ENCODE peak calls at places on chromosome 2, in six cellular contexts. X, J, M, C, R and V are unnamed samples. For H3K4me1 and H3K9me3, the result is how much of the 10 kb centered on the place peaks cover.

GRCh38 chr2:211175956-211176355 is 619.6 kb downstream of the CPS1 start:
- DNase-seq in M (no peak), J (no peak), C (no peak), R (no peak), X (no peak), V (no peak)

GRCh38 chr2:179900655-179901054 is 39.2 kb upstream of the ZNF385B start:
- DNase-seq in J (no peak), M (no peak), R (no peak), X (no peak), C (no peak), V (no peak)

GRCh38 chr2:96916156-96917007 is 46.5 kb upstream of the SEMA4C start:
- DNase-seq in X (no peak), M (no peak), R (no peak), J (no peak), C (no peak), V (no peak)

GRCh38 chr2:2974982-2975381 is 402.6 kb downstream of the EIPR1 start:
- DNase-seq in X (no peak), R (no peak), M (no peak), C (no peak), J (no peak), V (no peak)

GRCh38 chr2:74747411-74748080 is 86.4 kb upstream of the HK2 start:
- DNase-seq in X (no peak), M (no peak), R (no peak), J (peak), C (no peak), V (no peak)

GRCh38 chr2:104487381-104487780 is 366.5 kb upstream of the POU3F3 start:
- DNase-seq in R (no peak), M (no peak), C (no peak), J (peak), X (no peak), V (no peak)

GRCh38 chr2:189261431-189261841 is 81.9 kb upstream of the COL5A2 start:
- DNase-seq in R (no peak), C (no peak), J (peak), X (no peak), M (no peak), V (no peak)

GRCh38 chr2:127612111-127612822 is 33.7 kb upstream of the GPR17 start:
- DNase-seq in X (no peak), R (no peak), C (no peak), M (no peak), J (no peak), V (peak)

GRCh38 chr2:142124706-142125105 is 6.1 kb downstream of the LRP1B start:
- DNase-seq in R (no peak), M (no peak), X (no peak), C (no peak), J (no peak), V (no peak)

GRCh38 chr2:168935810-168936581 is 34.9 kb downstream of the G6PC2 start:
- DNase-seq in M (no peak), X (no peak), C (no peak), J (peak), R (no peak), V (no peak)

GRCh38 chr2:231545105-231545902 is 15.1 kb upstream of the NMUR1 start:
- DNase-seq in J (no peak), X (no peak), R (peak), M (peak), C (peak), V (peak)

GRCh38 chr2:114006460-114006859 is 116.6 kb downstream of the ACTR3 start:
- DNase-seq in M (no peak), X (no peak), J (no peak), R (no peak), C (no peak), V (no peak)

GRCh38 chr2:42962521-42962953 is 170.2 kb upstream of the HAAO start:
- DNase-seq in J (peak), X (peak), C (no peak), R (no peak), M (no peak), V (no peak)

GRCh38 chr2:85920810-85921545 is 32.2 kb upstream of the ST3GAL5 start:
- DNase-seq in J (peak), R (no peak), M (peak), C (no peak), X (no peak), V (no peak)

GRCh38 chr2:219506153-219506801 is 7.6 kb downstream of the GMPPA start:
- DNase-seq in M (no peak), R (no peak), X (no peak), J (no peak), C (no peak), V (no peak)

GRCh38 chr2:42905341-42906114 is 113.1 kb upstream of the HAAO start:
- DNase-seq in M (no peak), X (no peak), J (peak), R (no peak), C (no peak), V (no peak)

GRCh38 chr2:71614976-71615768 is 161.8 kb downstream of the DYSF start:
- DNase-seq in C (peak), J (peak), R (no peak), X (peak), M (peak), V (peak)

GRCh38 chr2:70684846-70685622 is 83.0 kb downstream of the ADD2 start:
- DNase-seq in X (no peak), R (no peak), M (no peak), C (no peak), J (no peak), V (no peak)

GRCh38 chr2:11236335-11236734 is 81.1 kb downstream of the SLC66A3 start:
- DNase-seq in R (no peak), M (no peak), X (no peak), C (no peak), J (no peak), V (no peak)

GRCh38 chr2:48395658-48396057 is 134.3 kb upstream of the STON1 start:
- DNase-seq in R (no peak), C (no peak), J (no peak), X (no peak), M (no peak), V (no peak)

GRCh38 chr2:57906152-57906732 is 140.4 kb upstream of the VRK2 start:
- DNase-seq in M (no peak), R (no peak), C (no peak), X (no peak), J (peak), V (no peak)

GRCh38 chr2:170736628-170737027 is 21.5 kb downstream of the SP5 start:
- DNase-seq in J (no peak), C (no peak), X (no peak), R (no peak), M (no peak), V (no peak)

GRCh38 chr2:20381457-20381856 is 30.8 kb upstream of the PUM2 start:
- DNase-seq in X (no peak), J (peak), M (no peak), R (no peak), C (no peak), V (no peak)

GRCh38 chr2:112256654-112257053 is 1.8 kb upstream of the ZC3H8 start:
- DNase-seq in X (no peak), R (no peak), J (no peak), M (no peak), C (no peak), V (no peak)

GRCh38 chr2:197633109-197633657 is 42.2 kb downstream of the RFTN2 start:
- DNase-seq in C (no peak), J (peak), R (no peak), X (no peak), M (no peak), V (no peak)

GRCh38 chr2:20165677-20166509 is 59.0 kb downstream of the SDC1 start:
- DNase-seq in R (no peak), M (no peak), J (no peak), X (no peak), C (no peak), V (no peak)

DNA sequence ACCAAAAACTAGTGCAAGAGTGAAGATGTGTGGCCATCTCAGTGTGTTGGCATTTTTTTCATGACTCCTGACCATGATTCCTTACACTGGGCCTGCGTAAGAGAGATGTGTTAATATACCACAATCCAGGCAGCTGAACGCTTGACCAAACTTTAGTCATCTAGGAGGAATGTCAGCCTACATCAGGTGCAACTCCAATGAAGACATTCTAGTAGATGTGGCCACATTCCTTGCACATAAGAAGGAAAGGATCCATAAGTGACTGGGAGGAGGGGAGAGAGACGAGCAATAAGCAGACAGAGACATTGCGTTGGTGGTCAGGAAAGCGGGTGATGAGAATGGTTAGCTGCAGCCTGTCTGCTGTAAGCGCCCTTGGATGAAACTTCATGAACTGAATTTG is 42.6 kb downstream of the CYRIA start:
- DNase-seq in C (no peak), J (peak), R (no peak), X (no peak), M (no peak), V (no peak)
- H3K4me1 ChIP-seq in C (under half), J (under half), R (under half), X (under half), M (half or more), V (half or more)

DNA sequence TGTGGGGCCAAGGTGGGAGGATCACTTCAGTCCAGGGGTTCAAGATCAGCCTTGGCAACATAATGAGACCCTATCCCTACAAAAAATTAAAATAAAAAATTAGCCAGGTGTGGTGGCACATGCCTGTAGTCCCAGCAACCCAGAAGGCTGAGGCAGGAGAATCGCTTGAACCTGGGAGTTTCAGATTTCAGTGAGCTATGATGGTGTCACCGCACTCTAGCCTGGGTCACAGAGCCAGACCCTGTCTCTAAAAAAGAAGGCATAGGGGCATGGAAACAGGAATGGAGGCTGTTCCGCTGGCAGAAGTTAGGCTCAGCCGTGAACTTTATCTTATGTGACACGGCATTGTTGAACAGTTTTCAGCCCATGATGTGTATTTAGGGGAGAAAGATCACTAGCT is 47.5 kb downstream of the SH3RF3 start:
- DNase-seq in M (no peak), X (no peak), J (no peak), C (no peak), R (no peak), V (no peak)
- H3K9me3 ChIP-seq in M (under half), X (under half), J (under half), C (under half), R (under half), V (under half)

GRCh38 chr2:99388892-99389291 is 51.7 kb downstream of the EIF5B start:
- DNase-seq in C (no peak), J (no peak), R (no peak), X (no peak), M (no peak), V (no peak)
- H3K27ac ChIP-seq in C (no peak), J (peak), R (no peak), X (peak), M (peak), V (no peak)

GRCh38 chr2:215716971-215717370 is 281.1 kb upstream of the FN1 start:
- DNase-seq in X (no peak), R (no peak), M (no peak), J (peak), C (no peak), V (no peak)

GRCh38 chr2:215712850-215713230 is 277.0 kb upstream of the FN1 start:
- DNase-seq in M (no peak), R (no peak), C (no peak), J (peak), X (no peak), V (no peak)

GRCh38 chr2:215712219-215712849 is 276.5 kb upstream of the FN1 start:
- DNase-seq in R (no peak), J (peak), X (no peak), M (no peak), C (no peak), V (no peak)

GRCh38 chr2:215711484-215712034 is 275.7 kb upstream of the FN1 start:
- DNase-seq in R (no peak), C (no peak), J (peak), M (no peak), X (no peak), V (no peak)

GRCh38 chr2:215713393-215713792 is 277.5 kb upstream of the FN1 start:
- DNase-seq in J (peak), R (no peak), M (no peak), X (no peak), C (no peak), V (no peak)
- H3K4me1 ChIP-seq in J (half or more), R (under half), M (under half), X (under half), C (under half), V (half or more)

GRCh38 chr2:24452499-24452878 is 38.6 kb upstream of the NCOA1 start:
- DNase-seq in C (no peak), R (no peak), X (no peak), M (no peak), J (peak), V (no peak)

GRCh38 chr2:24448811-24449210 is 42.2 kb upstream of the NCOA1 start:
- DNase-seq in M (no peak), R (no peak), X (no peak), J (no peak), C (no peak), V (no peak)

GRCh38 chr2:24451805-24452498 is 39.1 kb upstream of the NCOA1 start:
- DNase-seq in C (no peak), J (no peak), R (no peak), M (no peak), X (no peak), V (no peak)

GRCh38 chr2:24453379-24454073 is 37.5 kb upstream of the NCOA1 start:
- DNase-seq in J (peak), X (no peak), M (no peak), C (no peak), R (no peak), V (no peak)

DNA sequence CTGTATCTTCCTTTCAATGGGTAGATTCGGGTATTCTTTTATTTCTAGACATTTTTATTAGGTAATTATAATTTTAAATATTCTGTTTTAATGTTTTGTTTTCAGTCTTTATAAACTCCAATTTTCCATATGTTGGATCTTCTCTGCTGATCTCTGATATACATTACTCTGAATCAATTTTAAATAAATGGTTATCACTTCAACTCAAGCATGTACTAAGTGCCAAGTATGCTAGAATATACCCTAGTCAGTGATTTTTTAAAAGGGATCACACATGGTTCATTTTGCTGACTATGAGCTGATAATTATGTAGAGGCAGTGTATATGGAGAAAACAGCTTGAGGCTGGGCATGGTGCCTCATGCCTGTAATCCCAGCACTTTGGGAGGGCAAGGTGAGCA is 41.7 kb upstream of the NCOA1 start:
- DNase-seq in J (no peak), R (no peak), M (no peak), X (no peak), C (no peak), V (no peak)
- H3K9me3 ChIP-seq in J (under half), R (under half), M (under half), X (under half), C (under half), V (under half)

GRCh38 chr2:39213015-39213414 is 30.8 kb downstream of the CDKL4 start:
- DNase-seq in M (no peak), C (no peak), X (no peak), J (no peak), R (no peak), V (no peak)
- H3K27ac ChIP-seq in M (no peak), C (no peak), X (no peak), J (no peak), R (no peak), V (no peak)

DNA sequence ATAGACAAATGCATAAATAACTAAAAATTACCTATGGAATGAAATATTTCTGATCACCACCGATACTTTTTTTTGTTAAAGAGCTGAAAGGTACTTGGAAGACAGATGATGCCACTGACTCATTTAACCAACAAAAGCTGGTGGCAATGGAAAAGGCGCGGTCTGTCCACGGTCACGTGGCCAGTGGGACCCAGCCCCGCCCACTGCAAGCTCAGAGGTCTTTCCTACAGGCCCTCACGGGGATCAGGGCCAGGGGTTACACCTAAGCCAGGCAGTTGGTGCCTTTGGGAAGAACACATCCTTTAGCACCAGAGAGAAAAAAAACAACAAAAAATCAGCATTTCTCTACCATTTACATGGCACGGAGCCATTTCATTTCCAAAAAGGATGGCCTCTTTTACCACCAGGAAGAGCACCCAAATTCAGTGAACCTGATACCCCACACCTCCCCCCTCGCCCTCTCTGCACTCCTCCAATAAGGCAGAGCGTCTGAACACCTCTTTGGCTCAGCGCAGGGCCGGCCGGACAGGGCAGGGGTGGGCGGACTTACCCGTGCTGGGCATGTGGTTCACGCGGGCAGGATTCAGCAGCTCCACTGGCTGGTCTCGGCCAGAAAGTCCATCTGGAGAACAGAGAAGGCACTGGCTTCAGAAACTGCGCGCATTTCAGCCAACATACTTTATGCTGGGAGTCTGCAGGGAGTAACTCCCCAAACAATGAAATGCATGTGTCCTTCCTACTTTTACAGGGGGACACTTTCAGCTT is 164.6 kb downstream of the HDAC4 start:
- DNase-seq in J (peak), X (no peak), M (no peak), C (no peak), R (no peak), V (no peak)
- H3K4me1 ChIP-seq in J (under half), X (under half), M (under half), C (under half), R (under half), V (under half)

DNA sequence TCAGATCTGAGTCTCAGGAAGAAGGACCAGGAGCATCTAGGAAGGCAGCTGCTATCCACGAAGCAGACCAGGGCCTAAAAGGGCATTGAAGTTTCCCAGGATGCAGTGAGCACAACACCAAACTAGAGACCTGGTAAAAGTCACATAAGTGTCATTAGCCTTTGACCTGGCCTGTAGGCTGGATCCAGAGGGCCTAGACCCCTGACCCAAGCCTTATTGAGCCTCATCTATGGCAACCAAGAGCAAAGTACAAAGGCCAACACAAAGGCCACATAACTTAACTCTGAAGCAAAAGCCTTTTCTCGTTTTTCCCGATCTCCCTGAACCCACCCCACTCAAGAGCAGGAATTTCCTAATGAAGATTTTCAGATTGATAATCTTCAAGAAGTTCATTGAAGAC is 127.3 kb upstream of the SRD5A2 start:
- DNase-seq in X (no peak), J (no peak), M (no peak), R (no peak), C (no peak), V (no peak)
- H3K9me3 ChIP-seq in X (under half), J (under half), M (under half), R (under half), C (under half), V (under half)